ENCODE peak calls at places on chromosome 1, in four cellular contexts. Y is NCI-H2029, V is Calu3, O is amygdala. U is an unnamed sample.

GRCh38 chr1:6009120-6010040 is 17.2 kb upstream of the NPHP4 start:
- DNase-seq in Y (no peak), V (no peak), O (no peak), U (no peak)

GRCh38 chr1:89553195-89553584 is 28.6 kb downstream of the LRRC8B start:
- DNase-seq in Y (peak; percentile 90), V (no peak), O (no peak), U (no peak)

GRCh38 chr1:64675718-64676345 is 69.0 kb upstream of the RAVER2 start:
- DNase-seq in Y (no peak), V (no peak), O (no peak), U (no peak)

GRCh38 chr1:39737546-39738169 is 1.0 kb upstream of the PPIE start:
- DNase-seq in Y (peak; percentile 100), V (no peak), O (no peak), U (no peak)

GRCh38 chr1:25875154-25875855 is at the start of gene PAQR7:
- DNase-seq in Y (peak; percentile 46), V (peak; percentile 74), O (peak; percentile 86), U (peak; percentile 61)

GRCh38 chr1:211625040-211625439 is 46.1 kb upstream of the SLC30A1 start:
- DNase-seq in Y (no peak), V (no peak), O (no peak), U (no peak)

GRCh38 chr1:67191668-67192520 is 25.6 kb downstream of the IL23R start:
- DNase-seq in Y (no peak), V (no peak), O (no peak), U (no peak)

GRCh38 chr1:25837253-25837875 is 17.6 kb downstream of the MTFR1L start:
- DNase-seq in Y (no peak), V (no peak), O (no peak), U (no peak)

GRCh38 chr1:81760487-81761097 is 40.1 kb upstream of the ADGRL2 start:
- DNase-seq in Y (no peak), V (no peak), O (no peak), U (no peak)

GRCh38 chr1:150720098-150720497 is 597 bp downstream of the HORMAD1 start:
- DNase-seq in Y (no peak), V (no peak), O (no peak), U (no peak)

GRCh38 chr1:27366411-27367159 is at the start of gene MAP3K6:
- DNase-seq in Y (peak; percentile 60), V (peak; percentile 79), O (peak; percentile 44), U (no peak)

GRCh38 chr1:22107126-22107525 is 35.8 kb downstream of the WNT4 start:
- DNase-seq in Y (no peak), V (no peak), O (no peak), U (no peak)

U was measured in CD8-positive, alpha-beta T cell.